ENCODE peak calls at places on chromosome 4, in nine cellular contexts. C is fibroblast of lung; Y is suprapubic skin; B is CD8-positive, alpha-beta T cell; O is choroid plexus epithelial cell; H is H7; I is left lung; R is astrocyte; J is skeletal muscle cell. W is an unnamed sample.

GRCh38 chr4:72084587-72085011 is 52.8 kb downstream of the NPFFR2 start:
- DNase-seq in R (peak), O (no peak), B (no peak), J (no peak), I (no peak), H (no peak), Y (no peak), C (peak), W (no peak)

GRCh38 chr4:95124906-95125504 is 367.2 kb downstream of the BMPR1B start:
- DNase-seq in J (peak), I (peak), B (no peak), O (peak), Y (no peak), R (peak), C (peak), H (peak), W (peak)

GRCh38 chr4:55055529-55055928 is 69.9 kb downstream of the KDR start:
- DNase-seq in Y (no peak), R (no peak), C (no peak), H (no peak), B (no peak), I (no peak), J (no peak), O (no peak), W (no peak)

GRCh38 chr4:10354746-10355145 is 102.5 kb downstream of the ZNF518B start:
- DNase-seq in J (no peak), C (no peak), I (no peak), O (no peak), Y (no peak), R (no peak), H (no peak), B (no peak), W (no peak)

GRCh38 chr4:76305971-76306881 is at the start of gene STBD1:
- DNase-seq in H (peak), B (peak), I (peak), C (peak), R (peak), J (no peak), O (peak), Y (peak), W (peak)

GRCh38 chr4:93897559-93897958 is 69.0 kb downstream of the ATOH1 start:
- DNase-seq in C (no peak), H (no peak), J (no peak), B (no peak), R (no peak), O (peak), I (no peak), Y (no peak), W (no peak)

GRCh38 chr4:184007891-184008290 is 102.8 kb downstream of the STOX2 start:
- DNase-seq in J (no peak), I (no peak), C (peak), B (no peak), R (peak), H (no peak), Y (no peak), O (no peak), W (no peak)

GRCh38 chr4:96126227-96126626 is 286.3 kb downstream of the PDHA2 start:
- DNase-seq in H (peak), O (no peak), R (no peak), I (no peak), C (no peak), Y (no peak), B (no peak), J (no peak), W (no peak)

GRCh38 chr4:77669911-77670590 is 64.4 kb downstream of the CXCL13 start:
- DNase-seq in Y (no peak), C (no peak), O (peak), H (no peak), I (no peak), R (no peak), J (no peak), B (no peak), W (no peak)

GRCh38 chr4:93776386-93777080 is 52.0 kb upstream of the ATOH1 start:
- DNase-seq in I (no peak), J (peak), O (peak), C (peak), Y (no peak), B (no peak), R (peak), H (no peak), W (no peak)

GRCh38 chr4:8385106-8385505 is 55.4 kb downstream of the ACOX3 start:
- DNase-seq in O (no peak), B (no peak), H (no peak), Y (no peak), J (no peak), I (no peak), C (no peak), R (no peak), W (no peak)

GRCh38 chr4:74283614-74284013 is 24.7 kb upstream of the EPGN start:
- DNase-seq in I (no peak), Y (no peak), C (peak), R (peak), B (no peak), H (no peak), J (peak), O (peak), W (peak)

GRCh38 chr4:75028196-75028854 is 95.4 kb downstream of the PARM1 start:
- DNase-seq in B (no peak), R (no peak), Y (no peak), H (no peak), I (no peak), O (no peak), J (no peak), C (no peak), W (no peak)

DNA sequence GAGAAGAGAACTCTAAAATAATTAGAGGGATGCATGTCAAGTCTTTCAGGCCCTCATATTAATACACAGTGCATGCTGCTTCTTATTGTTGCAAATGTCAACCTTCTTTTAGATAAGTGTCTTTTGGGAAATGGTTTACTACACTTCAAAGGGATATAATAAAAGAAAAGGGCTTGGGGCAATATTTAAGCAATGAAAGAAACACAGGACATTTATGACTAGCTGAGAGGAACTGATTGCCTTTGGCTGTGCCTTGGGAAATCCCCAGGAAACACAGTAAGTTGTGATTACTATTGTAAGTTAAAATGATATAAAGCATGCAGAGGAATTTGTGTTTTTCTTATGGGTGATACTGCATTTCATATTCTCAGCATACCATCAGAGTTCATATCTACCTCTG is 1036.2 kb upstream of the GRID2 start:
- DNase-seq in B (no peak), R (no peak), I (no peak), J (no peak), H (no peak), O (peak), C (no peak), Y (no peak), W (no peak)
- H3K4me3 ChIP-seq in B (no peak), R (no peak), I (no peak), J (no peak), H (no peak), O (no peak), C (no peak), Y (no peak), W (no peak)

GRCh38 chr4:81030617-81031388 is at the start of gene BMP3:
- DNase-seq in B (no peak), O (peak), J (no peak), R (peak), Y (no peak), I (peak), C (peak), H (peak), W (peak)
- H3K4me3 ChIP-seq in B (peak), O (peak), J (peak), R (peak), Y (peak), I (peak), C (peak), H (peak), W (peak)

DNA sequence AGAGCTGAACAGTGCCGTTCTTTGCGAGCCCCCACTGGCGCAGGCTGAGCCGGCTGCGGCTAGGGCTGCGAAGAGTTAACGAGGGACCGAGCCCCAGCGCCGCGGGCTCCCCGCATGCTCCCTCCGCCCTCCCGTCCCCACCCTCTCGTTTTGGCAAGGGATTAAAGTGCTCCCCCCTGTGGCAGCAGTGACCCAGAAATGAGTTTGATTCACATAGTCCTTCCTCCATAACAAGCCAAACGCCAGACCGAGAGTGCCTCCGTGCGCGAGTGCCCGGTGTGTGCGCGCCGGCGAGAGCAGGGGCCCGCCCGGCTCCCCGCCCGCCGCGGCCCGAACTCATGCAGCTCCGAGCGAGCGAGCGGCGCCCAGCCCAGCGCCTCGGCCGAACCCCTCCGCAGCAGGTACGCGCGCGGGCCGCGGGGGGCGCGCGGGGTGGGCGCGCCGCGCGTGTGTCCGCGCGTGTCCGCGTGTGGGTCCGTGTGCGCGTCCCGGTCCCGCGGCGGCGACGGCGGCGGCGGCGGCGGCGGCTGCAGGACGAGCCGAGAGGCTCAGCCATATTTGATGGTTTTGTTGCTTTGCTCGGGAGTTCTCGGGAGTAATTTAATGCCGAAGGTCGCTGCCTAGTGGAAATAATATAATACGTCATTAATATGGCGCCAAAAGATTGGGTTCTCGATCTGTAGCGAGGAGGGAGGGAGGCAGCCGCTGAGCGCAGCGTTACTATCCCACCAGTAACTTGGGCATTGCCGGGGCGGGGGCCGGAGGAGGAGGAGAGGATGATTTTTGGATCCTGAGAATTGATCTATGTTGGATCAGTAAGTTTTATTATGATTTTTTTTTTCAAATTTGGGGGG is at the start of gene JADE1:
- DNase-seq in B (peak), I (peak), H (peak), Y (peak), J (peak), O (peak), C (peak), R (peak), W (peak)
- H3K4me3 ChIP-seq in B (peak), I (peak), H (peak), Y (peak), J (peak), O (peak), C (peak), R (peak), W (peak)

GRCh38 chr4:112340048-112340447 is 42.9 kb downstream of the ALPK1 start:
- DNase-seq in H (no peak), B (no peak), I (no peak), R (no peak), C (no peak), Y (no peak), J (no peak), O (no peak), W (no peak)

GRCh38 chr4:112348488-112349158 is 51.5 kb downstream of the ALPK1 start:
- DNase-seq in B (no peak), C (peak), O (peak), J (peak), I (no peak), H (peak), R (peak), Y (no peak), W (peak)

DNA sequence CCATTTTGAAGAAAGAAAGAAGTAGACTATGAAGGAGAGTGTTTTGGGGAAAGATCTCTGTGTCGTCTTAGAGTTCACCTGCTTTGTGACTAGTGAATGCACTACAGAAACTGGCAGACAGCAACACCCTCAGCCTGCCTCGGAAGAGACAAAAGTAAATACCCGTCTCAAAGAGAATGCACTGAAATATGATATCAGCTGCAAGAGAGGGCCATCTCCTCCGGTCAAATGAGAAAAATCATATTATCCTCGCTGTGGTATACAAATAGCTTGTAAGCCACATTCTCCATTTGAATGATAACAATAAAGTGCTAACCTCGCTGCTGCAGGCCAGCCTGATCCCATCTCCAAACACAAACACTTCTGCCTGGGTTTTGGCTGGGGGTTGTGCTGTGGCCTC is 46.2 kb downstream of the ALPK1 start:
- DNase-seq in I (no peak), C (no peak), R (no peak), B (no peak), Y (no peak), H (no peak), J (no peak), O (peak), W (no peak)
- H3K4me3 ChIP-seq in I (no peak), C (no peak), R (no peak), B (no peak), Y (no peak), H (no peak), J (no peak), O (no peak), W (no peak)

DNA sequence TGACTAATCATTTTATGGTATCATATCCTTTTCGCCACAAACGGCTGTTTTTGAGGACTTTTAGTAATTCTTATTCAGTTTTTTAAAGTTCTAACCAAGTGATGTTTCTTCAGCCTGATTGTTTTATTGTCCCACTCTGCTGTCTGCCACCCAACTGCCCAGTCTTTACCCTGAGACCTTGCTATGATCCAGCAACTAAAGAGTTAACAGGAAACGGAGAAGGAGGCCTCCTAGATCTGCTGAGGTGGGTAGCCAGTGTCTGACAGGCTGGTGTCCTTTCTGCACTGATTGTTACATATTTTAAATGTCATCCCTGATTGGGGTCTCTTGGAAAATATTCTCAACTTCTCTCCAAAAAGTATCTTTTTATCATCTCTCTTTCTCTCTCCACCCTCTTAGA is 7.9 kb upstream of the TMEM150C start:
- DNase-seq in I (no peak), R (no peak), Y (no peak), H (no peak), O (no peak), J (no peak), B (no peak), C (no peak), W (no peak)
- H3K4me3 ChIP-seq in I (no peak), R (no peak), Y (no peak), H (no peak), O (no peak), J (no peak), B (no peak), C (no peak), W (no peak)

DNA sequence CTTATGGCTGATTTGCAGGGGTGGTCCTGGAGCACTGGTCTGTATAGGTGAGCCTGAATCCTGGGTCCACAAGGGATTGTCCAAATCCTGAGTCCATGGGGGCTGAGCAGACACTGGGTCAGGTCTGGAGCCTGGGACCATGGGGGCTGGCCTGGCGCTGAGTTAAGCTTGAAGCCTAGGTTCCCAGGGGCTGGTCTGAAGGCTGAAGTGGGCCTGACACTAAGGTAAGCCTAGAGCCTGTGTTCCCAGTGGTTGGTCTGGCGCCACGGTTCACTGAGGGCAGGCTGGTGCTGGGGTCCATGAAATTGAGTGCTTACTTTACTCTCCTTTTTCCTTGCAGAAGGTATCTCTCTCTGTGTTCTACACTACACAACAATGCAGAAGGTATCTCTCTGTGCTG is 155.8 kb downstream of the RBM46 start:
- DNase-seq in J (no peak), R (no peak), C (no peak), Y (no peak), H (no peak), I (no peak), O (no peak), B (no peak), W (no peak)
- H3K4me3 ChIP-seq in J (no peak), R (no peak), C (no peak), Y (no peak), H (no peak), I (no peak), O (no peak), B (no peak), W (no peak)

GRCh38 chr4:67556426-67556825 is 2.1 kb upstream of the STAP1 start:
- DNase-seq in H (no peak), B (no peak), R (no peak), O (peak), I (no peak), Y (no peak), J (no peak), C (no peak), W (no peak)

GRCh38 chr4:67550491-67551256 is 5.4 kb upstream of the CENPC start:
- DNase-seq in J (no peak), I (no peak), Y (no peak), C (no peak), B (no peak), O (no peak), R (no peak), H (no peak), W (no peak)

GRCh38 chr4:67558493-67558892 is at the start of gene STAP1:
- DNase-seq in B (no peak), J (no peak), O (no peak), I (no peak), H (no peak), C (no peak), R (no peak), Y (no peak), W (no peak)

DNA sequence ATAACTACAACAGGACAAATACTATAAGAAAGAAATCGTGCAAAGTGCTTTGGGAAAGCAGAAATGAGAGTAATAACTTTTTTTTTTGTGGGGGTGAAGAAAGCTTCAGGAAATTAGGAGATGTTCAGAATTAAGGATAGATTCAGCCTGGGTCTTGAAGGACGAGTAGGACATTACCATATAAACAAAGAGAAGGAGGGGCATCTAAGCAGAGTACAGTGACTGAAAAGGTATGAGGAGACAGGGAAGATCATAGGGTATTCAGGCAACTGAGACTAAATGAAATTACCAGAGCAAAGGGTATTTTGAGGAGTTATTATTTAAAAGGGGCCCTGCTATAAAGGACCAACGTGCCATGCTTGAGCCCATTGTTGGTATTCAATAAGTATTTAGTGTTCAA is 3.1 kb upstream of the STAP1 start:
- DNase-seq in J (no peak), Y (no peak), H (no peak), O (no peak), B (no peak), C (no peak), I (no peak), R (no peak), W (no peak)
- H3K4me3 ChIP-seq in J (no peak), Y (no peak), H (no peak), O (no peak), B (no peak), C (no peak), I (no peak), R (no peak), W (no peak)

GRCh38 chr4:73221734-73222133 is 36.9 kb downstream of the ANKRD17 start:
- DNase-seq in H (no peak), O (no peak), B (no peak), C (no peak), I (no peak), J (no peak), Y (no peak), R (no peak), W (no peak)

GRCh38 chr4:73220815-73221214 is 37.8 kb downstream of the ANKRD17 start:
- DNase-seq in C (no peak), H (no peak), I (no peak), O (no peak), B (no peak), R (no peak), Y (no peak), J (no peak), W (no peak)

GRCh38 chr4:73222466-73223257 is 35.9 kb downstream of the ANKRD17 start:
- DNase-seq in R (peak), J (peak), I (peak), C (peak), Y (no peak), O (peak), H (no peak), B (peak), W (peak)

GRCh38 chr4:73224886-73225285 is 33.7 kb downstream of the ANKRD17 start:
- DNase-seq in I (no peak), C (no peak), H (no peak), J (no peak), R (no peak), B (no peak), O (no peak), Y (no peak), W (no peak)

DNA sequence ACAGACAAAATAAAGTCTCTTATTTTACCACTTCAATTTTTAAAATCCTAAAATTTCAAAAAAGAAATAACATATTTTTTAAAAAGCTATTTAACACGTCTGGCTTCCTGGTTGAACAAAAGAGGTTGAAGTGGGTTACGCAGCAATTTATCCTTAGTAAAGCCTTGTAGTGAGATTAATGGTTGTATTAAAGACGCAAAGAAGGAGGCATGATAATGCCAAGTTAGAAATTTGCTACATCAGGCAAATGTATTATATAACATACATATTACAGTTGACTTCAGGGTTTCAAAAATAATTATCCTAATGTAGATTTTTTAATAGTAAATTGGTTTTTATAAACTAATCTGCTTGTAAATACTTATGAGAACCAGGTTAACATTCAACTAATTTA is 35.3 kb downstream of the ANKRD17 start:
- DNase-seq in Y (no peak), I (no peak), H (no peak), B (no peak), J (no peak), C (no peak), R (peak), O (no peak), W (no peak)
- H3K4me3 ChIP-seq in Y (peak), I (peak), H (no peak), B (peak), J (peak), C (no peak), R (peak), O (no peak), W (peak)

W was measured in foreskin fibroblast.